ENCODE peak calls at places on chromosomes 16 and 17, in ten cellular contexts. Z, N, T, G, J, O, Q, E, W and S are unnamed samples.

GRCh38 chr17:81556175-81556691 is 4.1 kb upstream of the FAAP100 start:
- DNase-seq in Z (peak; percentile 66), N (no peak), T (no peak), G (peak; percentile 75), J (no peak), O (no peak), Q (no peak), E (peak; percentile 66), W (no peak), S (no peak)

GRCh38 chr16:75097941-75098897 is 18.4 kb downstream of the LDHD start:
- DNase-seq in Z (no peak), N (no peak), T (no peak), G (no peak), J (peak; percentile 88), O (no peak), Q (peak; percentile 85), E (no peak), W (no peak), S (no peak)

GRCh38 chr17:14745541-14745940 is 444.7 kb downstream of the HS3ST3B1 start:
- DNase-seq in Z (no peak), N (no peak), T (no peak), G (peak; percentile 75), J (no peak), O (peak; percentile 19), Q (no peak), E (no peak), W (no peak), S (no peak)

GRCh38 chr17:61833536-61834203 is 29.7 kb downstream of the BRIP1 start:
- DNase-seq in Z (peak; percentile 79), N (no peak), T (no peak), G (peak; percentile 77), J (no peak), O (peak; percentile 65), Q (no peak), E (peak; percentile 96), W (no peak), S (no peak)

GRCh38 chr16:59964232-59964924 is 1230.3 kb upstream of the GOT2 start:
- DNase-seq in Z (no peak), N (no peak), T (no peak), G (no peak), J (no peak), O (no peak), Q (no peak), E (no peak), W (no peak), S (no peak)

GRCh38 chr17:79812206-79812968 is 15.5 kb upstream of the CBX8 start:
- DNase-seq in Z (no peak), N (no peak), T (no peak), G (no peak), J (no peak), O (no peak), Q (no peak), E (no peak), W (no peak), S (no peak)

GRCh38 chr16:89670496-89671431 is 13.1 kb downstream of the SPATA33 start:
- DNase-seq in Z (peak; percentile 25), N (no peak), T (no peak), G (peak; percentile 45), J (no peak), O (peak; percentile 34), Q (no peak), E (no peak), W (no peak), S (no peak)

GRCh38 chr17:29158096-29158495 is 22.1 kb downstream of the MYO18A start:
- DNase-seq in Z (no peak), N (no peak), T (no peak), G (no peak), J (no peak), O (no peak), Q (no peak), E (no peak), W (peak; percentile 67), S (no peak)

GRCh38 chr16:27248036-27248435 is 20.5 kb downstream of the NSMCE1 start:
- DNase-seq in Z (no peak), N (no peak), T (no peak), G (peak; percentile 28), J (no peak), O (peak; percentile 40), Q (no peak), E (no peak), W (no peak), S (no peak)

GRCh38 chr17:5631958-5632357 is 47.6 kb upstream of the NLRP1 start:
- DNase-seq in Z (no peak), N (no peak), T (no peak), G (peak; percentile 32), J (no peak), O (peak; percentile 16), Q (no peak), E (no peak), W (no peak), S (no peak)

GRCh38 chr17:48961516-48962233 is 6.7 kb downstream of the GIP start:
- DNase-seq in Z (peak; percentile 67), N (no peak), T (no peak), G (peak; percentile 93), J (no peak), O (peak; percentile 64), Q (no peak), E (peak; percentile 64), W (peak; percentile 89), S (no peak)

GRCh38 chr16:9965079-9965478 is 217.1 kb downstream of the GRIN2A start:
- DNase-seq in Z (peak; percentile 96), N (no peak), T (no peak), G (no peak), J (no peak), O (no peak), Q (no peak), E (no peak), W (no peak), S (no peak)

GRCh38 chr16:89841275-89841674 is 13.0 kb downstream of the SPIRE2 start:
- DNase-seq in Z (no peak), N (no peak), T (no peak), G (no peak), J (peak; percentile 77), O (no peak), Q (peak; percentile 62), E (no peak), W (no peak), S (no peak)